ENCODE peak calls at places on chromosome 20, in four cellular contexts. R, M, V and U are unnamed samples.
A peak's percentile ranks its signal among the peaks of the same experiment; 100 is the strongest.

GRCh38 chr20:43034981-43035724 is 154.6 kb downstream of the PTPRT start:
- DNase-seq in R (no peak), M (no peak), V (no peak), U (no peak)

GRCh38 chr20:33992145-33992922 is 1.4 kb upstream of the RALY start:
- DNase-seq in R (no peak), M (no peak), V (no peak), U (peak; percentile 15)

GRCh38 chr20:33124994-33125393 is 43.0 kb upstream of the BPIFA2 start:
- DNase-seq in R (no peak), M (no peak), V (no peak), U (no peak)

GRCh38 chr20:47679462-47679861 is 105.8 kb downstream of the SULF2 start:
- DNase-seq in R (no peak), M (no peak), V (no peak), U (no peak)

GRCh38 chr20:23782366-23782983 is 31.7 kb upstream of the CST1 start:
- DNase-seq in R (peak; percentile 12), M (no peak), V (no peak), U (no peak)

GRCh38 chr20:10463622-10464021 is 28.5 kb downstream of the SLX4IP start:
- DNase-seq in R (no peak), M (no peak), V (peak; percentile 77), U (no peak)

GRCh38 chr20:58092353-58092752 is 136.1 kb downstream of the ANKRD60 start:
- DNase-seq in R (no peak), M (no peak), V (no peak), U (no peak)

GRCh38 chr20:21352703-21353102 is 44.6 kb downstream of the NKX2-4 start:
- DNase-seq in R (no peak), M (no peak), V (peak; percentile 51), U (no peak)

GRCh38 chr20:17722493-17723300 is 22.9 kb downstream of the BANF2 start:
- DNase-seq in R (no peak), M (no peak), V (no peak), U (no peak)

GRCh38 chr20:54102543-54102942 is 32.1 kb upstream of the BCAS1 start:
- DNase-seq in R (no peak), M (no peak), V (no peak), U (no peak)

GRCh38 chr20:54105653-54106052 is 35.3 kb upstream of the BCAS1 start:
- DNase-seq in R (no peak), M (no peak), V (no peak), U (no peak)

GRCh38 chr20:54103067-54103761 is 32.8 kb upstream of the BCAS1 start:
- DNase-seq in R (peak; percentile 56), M (peak; percentile 72), V (peak; percentile 96), U (no peak)

GRCh38 chr20:54106162-54106561 is 35.8 kb upstream of the BCAS1 start:
- DNase-seq in R (no peak), M (no peak), V (no peak), U (no peak)

DNA sequence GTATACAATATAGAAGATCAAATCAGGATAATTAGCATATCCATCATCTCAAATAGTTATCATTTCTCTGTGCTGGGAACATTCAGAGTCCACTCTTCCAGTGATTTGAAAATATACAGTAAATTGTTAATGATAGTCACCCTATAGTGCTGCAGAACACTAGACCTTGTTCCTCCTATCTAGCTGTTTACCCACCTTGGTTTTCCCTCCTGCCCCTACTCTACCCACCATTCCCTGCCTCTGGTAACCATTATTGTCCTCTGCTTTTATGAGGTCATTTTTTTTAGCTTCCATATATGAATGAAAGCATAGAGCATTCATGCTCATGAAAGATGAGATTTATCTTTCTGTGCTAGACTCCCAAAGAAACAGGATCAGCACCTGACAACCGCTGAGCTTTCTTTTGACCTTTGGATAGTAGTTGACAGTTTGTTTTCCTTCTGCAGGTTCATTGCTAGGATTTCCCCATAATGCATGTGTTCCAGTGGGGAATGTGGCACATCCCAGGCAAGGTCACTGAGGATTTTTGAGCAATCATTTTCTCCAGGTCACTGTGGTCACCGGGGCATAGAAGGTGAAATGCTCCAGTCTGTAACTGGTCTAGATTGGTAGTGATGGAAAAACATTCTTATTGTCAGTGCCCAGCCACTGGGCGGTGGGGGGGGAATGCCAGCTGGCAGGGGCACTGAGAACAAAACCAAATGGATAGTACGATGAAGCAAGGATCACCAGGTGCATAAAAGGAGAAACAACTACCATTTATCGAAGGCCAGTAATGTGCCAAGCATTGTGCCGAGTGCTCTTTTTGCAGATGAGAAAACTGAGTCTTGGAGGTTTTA is 33.6 kb upstream of the BCAS1 start:
- DNase-seq in R (no peak), M (no peak), V (peak; percentile 100), U (no peak)
- TF ChIP-seq REST in R (no peak), M (no peak), V (peak; percentile 82), U (no peak)

GRCh38 chr20:40643891-40644290 is 45.1 kb downstream of the MAFB start:
- DNase-seq in R (no peak), M (no peak), V (no peak), U (no peak)
- TF ChIP-seq SIN3A in R (no peak), M (no peak), V (no peak), U (no peak)

GRCh38 chr20:52231230-52231746 is 39.7 kb upstream of the ZFP64 start:
- DNase-seq in R (no peak), M (no peak), V (peak; percentile 98), U (no peak)
- TF ChIP-seq REST in R (no peak), M (no peak), V (no peak), U (no peak)

DNA sequence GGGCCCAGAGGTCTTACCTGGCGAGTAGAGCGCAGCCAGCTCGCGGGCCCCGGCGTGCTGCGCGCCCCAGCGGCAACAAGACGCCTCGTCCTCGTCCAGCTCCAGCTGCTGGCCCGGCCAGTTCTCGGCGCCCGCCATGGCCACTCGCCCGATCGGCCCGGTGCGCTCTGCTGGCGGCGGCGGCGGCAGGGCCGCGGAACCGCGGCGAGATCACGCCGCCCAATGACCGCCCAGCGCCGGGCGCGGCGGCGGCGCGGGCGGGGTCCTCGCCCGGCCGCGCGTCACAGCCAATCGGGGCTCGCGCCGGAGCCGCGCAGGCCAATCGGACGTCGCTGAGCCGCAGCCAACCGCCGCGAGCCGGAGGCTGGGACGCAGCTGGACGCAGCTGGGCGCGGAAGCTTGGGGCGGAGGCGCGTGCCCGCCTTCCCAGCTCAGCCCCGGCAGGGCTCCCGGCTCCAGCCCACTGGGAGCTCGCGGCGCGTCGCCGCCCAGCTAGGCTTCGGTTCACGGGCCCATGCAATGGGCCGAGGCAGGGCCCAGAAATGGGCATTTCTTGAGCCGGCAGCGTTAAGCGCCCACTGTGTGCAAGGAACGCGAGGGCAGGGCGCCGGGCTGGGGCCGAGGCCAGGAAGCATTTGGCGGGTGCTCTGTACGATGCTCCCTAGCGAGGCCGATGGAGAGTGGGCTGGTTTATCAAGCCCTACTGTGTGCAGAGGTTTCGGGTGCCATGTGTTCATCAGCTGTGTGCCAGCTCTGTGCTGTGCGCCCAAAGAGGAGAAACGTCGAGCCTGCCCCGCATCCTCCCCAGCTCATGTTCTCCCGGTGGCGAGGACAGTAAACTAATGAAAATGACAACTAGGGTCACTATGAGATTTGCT is at the start of gene PEDS1:
- DNase-seq in R (peak; percentile 99), M (peak; percentile 66), V (peak; percentile 83), U (no peak)
- TF ChIP-seq SIN3A in R (peak; percentile 41), M (no peak), V (peak; percentile 69), U (peak; percentile 28)